ENCODE peak calls at places on chromosome 12, in six cellular contexts. One of them, this sample, is unnamed.

GRCh38 chr12:13183621-13184020 is 12.9 kb upstream of the EMP1 start:
- DNase-seq in psoas muscle: no peak
- DNase-seq in mammary epithelial cell: no peak
- DNase-seq in ovary: no peak
- DNase-seq in right lobe of liver: no peak
- DNase-seq in colonic mucosa: no peak
- DNase-seq in this sample: no peak

GRCh38 chr12:57063991-57064725 is 14.2 kb upstream of the MYO1A start:
- DNase-seq in psoas muscle: no peak
- DNase-seq in right lobe of liver: no peak
- DNase-seq in ovary: no peak
- DNase-seq in mammary epithelial cell: peak; percentile 21
- DNase-seq in colonic mucosa: no peak
- DNase-seq in this sample: no peak

GRCh38 chr12:98420403-98420800 is 95.0 kb upstream of the TMPO start:
- DNase-seq in mammary epithelial cell: no peak
- DNase-seq in colonic mucosa: no peak
- DNase-seq in right lobe of liver: no peak
- DNase-seq in psoas muscle: no peak
- DNase-seq in ovary: no peak
- DNase-seq in this sample: no peak

GRCh38 chr12:52540531-52540930 is 12.4 kb downstream of the KRT71 start:
- DNase-seq in mammary epithelial cell: no peak
- DNase-seq in right lobe of liver: no peak
- DNase-seq in psoas muscle: no peak
- DNase-seq in ovary: no peak
- DNase-seq in colonic mucosa: no peak
- DNase-seq in this sample: no peak

GRCh38 chr12:53193953-53194716 is 12.9 kb downstream of the ITGB7 start:
- DNase-seq in right lobe of liver: no peak
- DNase-seq in ovary: no peak
- DNase-seq in psoas muscle: no peak
- DNase-seq in mammary epithelial cell: no peak
- DNase-seq in colonic mucosa: no peak
- DNase-seq in this sample: no peak

GRCh38 chr12:62537544-62537943 is 70.9 kb downstream of the MON2 start:
- DNase-seq in colonic mucosa: no peak
- DNase-seq in mammary epithelial cell: peak; percentile 14
- DNase-seq in ovary: peak; percentile 53
- DNase-seq in right lobe of liver: no peak
- DNase-seq in psoas muscle: no peak
- DNase-seq in this sample: peak; percentile 67

GRCh38 chr12:80655751-80656150 is 51.7 kb upstream of the MYF6 start:
- DNase-seq in right lobe of liver: no peak
- DNase-seq in psoas muscle: no peak
- DNase-seq in colonic mucosa: no peak
- DNase-seq in mammary epithelial cell: no peak
- DNase-seq in ovary: no peak
- DNase-seq in this sample: no peak

GRCh38 chr12:56629459-56630179 is 507 bp downstream of the BAZ2A start:
- DNase-seq in colonic mucosa: peak; percentile 50
- DNase-seq in mammary epithelial cell: peak; percentile 12
- DNase-seq in right lobe of liver: peak; percentile 65
- DNase-seq in psoas muscle: peak; percentile 71
- DNase-seq in ovary: peak; percentile 53
- DNase-seq in this sample: no peak

GRCh38 chr12:90013409-90013808 is 304.8 kb upstream of the ATP2B1 start:
- DNase-seq in ovary: no peak
- DNase-seq in mammary epithelial cell: no peak
- DNase-seq in right lobe of liver: no peak
- DNase-seq in colonic mucosa: no peak
- DNase-seq in psoas muscle: no peak
- DNase-seq in this sample: no peak

GRCh38 chr12:22038734-22039133 is 7.3 kb upstream of the CMAS start:
- DNase-seq in psoas muscle: no peak
- DNase-seq in right lobe of liver: no peak
- DNase-seq in ovary: no peak
- DNase-seq in colonic mucosa: no peak
- DNase-seq in mammary epithelial cell: no peak
- DNase-seq in this sample: no peak

GRCh38 chr12:106205208-106206069 is 42.4 kb downstream of the CKAP4 start:
- DNase-seq in right lobe of liver: peak; percentile 83
- DNase-seq in ovary: no peak
- DNase-seq in colonic mucosa: no peak
- DNase-seq in mammary epithelial cell: peak; percentile 44
- DNase-seq in psoas muscle: peak; percentile 88
- DNase-seq in this sample: no peak

GRCh38 chr12:118061876-118062791 is 1.2 kb upstream of the WSB2 start:
- DNase-seq in mammary epithelial cell: peak; percentile 54
- DNase-seq in ovary: peak; percentile 48
- DNase-seq in psoas muscle: peak; percentile 53
- DNase-seq in right lobe of liver: peak; percentile 56
- DNase-seq in colonic mucosa: peak; percentile 65
- DNase-seq in this sample: peak; percentile 50

GRCh38 chr12:42769455-42769854 is 179.9 kb upstream of the PRICKLE1 start:
- DNase-seq in right lobe of liver: no peak
- DNase-seq in psoas muscle: no peak
- DNase-seq in colonic mucosa: no peak
- DNase-seq in mammary epithelial cell: no peak
- DNase-seq in ovary: no peak
- DNase-seq in this sample: no peak

GRCh38 chr12:75954076-75954475 is 77.5 kb downstream of the PHLDA1 start:
- DNase-seq in right lobe of liver: no peak
- DNase-seq in mammary epithelial cell: peak; percentile 95
- DNase-seq in ovary: no peak
- DNase-seq in psoas muscle: no peak
- DNase-seq in colonic mucosa: no peak
- DNase-seq in this sample: no peak

GRCh38 chr12:66144796-66145754 is 14.5 kb upstream of the LLPH start:
- DNase-seq in mammary epithelial cell: peak; percentile 55
- DNase-seq in psoas muscle: no peak
- DNase-seq in colonic mucosa: peak; percentile 75
- DNase-seq in ovary: peak; percentile 28
- DNase-seq in right lobe of liver: no peak
- DNase-seq in this sample: no peak

GRCh38 chr12:91833780-91834359 is 311.8 kb downstream of the BTG1 start:
- DNase-seq in ovary: no peak
- DNase-seq in right lobe of liver: no peak
- DNase-seq in mammary epithelial cell: no peak
- DNase-seq in colonic mucosa: no peak
- DNase-seq in psoas muscle: no peak
- DNase-seq in this sample: no peak

GRCh38 chr12:27305673-27306504 is 26.7 kb upstream of the BMAL2 start:
- DNase-seq in mammary epithelial cell: no peak
- DNase-seq in right lobe of liver: no peak
- DNase-seq in psoas muscle: no peak
- DNase-seq in colonic mucosa: no peak
- DNase-seq in ovary: no peak
- DNase-seq in this sample: no peak

GRCh38 chr12:127063339-127064090 is 1203.5 kb upstream of the TMEM132C start:
- DNase-seq in ovary: no peak
- DNase-seq in psoas muscle: no peak
- DNase-seq in colonic mucosa: no peak
- DNase-seq in right lobe of liver: no peak
- DNase-seq in mammary epithelial cell: no peak
- DNase-seq in this sample: no peak

GRCh38 chr12:10614056-10614370 is 604 bp upstream of the MAGOHB start:
- DNase-seq in mammary epithelial cell: no peak
- DNase-seq in psoas muscle: no peak
- DNase-seq in colonic mucosa: no peak
- DNase-seq in right lobe of liver: no peak
- DNase-seq in ovary: no peak
- DNase-seq in this sample: no peak

GRCh38 chr12:50101663-50102062 is 2.1 kb upstream of the GPD1 start:
- DNase-seq in mammary epithelial cell: peak; percentile 19
- DNase-seq in right lobe of liver: no peak
- DNase-seq in ovary: no peak
- DNase-seq in colonic mucosa: no peak
- DNase-seq in psoas muscle: no peak
- DNase-seq in this sample: no peak

GRCh38 chr12:96409734-96410133 is 9.5 kb upstream of the CDK17 start:
- DNase-seq in right lobe of liver: no peak
- DNase-seq in colonic mucosa: no peak
- DNase-seq in mammary epithelial cell: no peak
- DNase-seq in psoas muscle: no peak
- DNase-seq in ovary: no peak
- DNase-seq in this sample: no peak

GRCh38 chr12:130161261-130162231 is 718 bp upstream of the FZD10 start:
- DNase-seq in ovary: peak; percentile 47
- DNase-seq in mammary epithelial cell: no peak
- DNase-seq in colonic mucosa: peak; percentile 42
- DNase-seq in psoas muscle: no peak
- DNase-seq in right lobe of liver: no peak
- DNase-seq in this sample: peak; percentile 40

GRCh38 chr12:57614178-57614947 is 3.1 kb downstream of the ARHGEF25 start:
- DNase-seq in mammary epithelial cell: no peak
- DNase-seq in psoas muscle: peak; percentile 56
- DNase-seq in right lobe of liver: no peak
- DNase-seq in ovary: no peak
- DNase-seq in colonic mucosa: no peak
- DNase-seq in this sample: peak; percentile 72

GRCh38 chr12:110074089-110074488 is 25.8 kb upstream of the C12orf76 start:
- DNase-seq in mammary epithelial cell: no peak
- DNase-seq in right lobe of liver: no peak
- DNase-seq in colonic mucosa: no peak
- DNase-seq in ovary: no peak
- DNase-seq in psoas muscle: no peak
- DNase-seq in this sample: no peak

GRCh38 chr12:74349925-74350324 is 187.7 kb upstream of the ATXN7L3B start:
- DNase-seq in psoas muscle: no peak
- DNase-seq in right lobe of liver: no peak
- DNase-seq in ovary: no peak
- DNase-seq in colonic mucosa: no peak
- DNase-seq in mammary epithelial cell: no peak
- DNase-seq in this sample: no peak

GRCh38 chr12:3187846-3188755 is 110.9 kb downstream of the TSPAN9 start:
- DNase-seq in right lobe of liver: no peak
- DNase-seq in colonic mucosa: no peak
- DNase-seq in psoas muscle: peak; percentile 48
- DNase-seq in mammary epithelial cell: no peak
- DNase-seq in ovary: no peak
- DNase-seq in this sample: no peak

GRCh38 chr12:45208604-45209487 is 7.0 kb upstream of the ANO6 start:
- DNase-seq in colonic mucosa: no peak
- DNase-seq in psoas muscle: no peak
- DNase-seq in right lobe of liver: no peak
- DNase-seq in ovary: no peak
- DNase-seq in mammary epithelial cell: peak; percentile 25
- DNase-seq in this sample: no peak

GRCh38 chr12:116015525-116015924 is 262.0 kb downstream of the MED13L start:
- DNase-seq in psoas muscle: no peak
- DNase-seq in ovary: no peak
- DNase-seq in right lobe of liver: no peak
- DNase-seq in mammary epithelial cell: peak; percentile 31
- DNase-seq in colonic mucosa: no peak
- DNase-seq in this sample: no peak

DNA sequence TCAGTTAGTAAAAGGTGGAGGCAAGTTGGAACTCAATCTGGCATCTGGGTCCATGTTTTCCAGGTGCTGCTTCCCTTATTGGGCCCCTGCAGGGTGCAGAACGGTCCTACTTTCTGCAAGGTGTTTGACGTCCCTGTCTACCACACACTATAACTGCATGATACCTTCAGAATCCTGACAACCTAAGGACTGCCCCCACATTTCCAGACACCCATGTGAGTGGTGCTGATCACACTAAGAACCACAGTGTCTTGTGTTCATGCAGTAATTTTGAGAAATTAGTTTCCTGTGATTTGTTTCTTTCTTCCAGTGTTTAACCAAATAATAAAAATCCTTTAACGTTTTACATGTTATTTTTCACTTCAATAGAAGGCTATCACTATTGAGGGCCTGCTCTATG is 121.1 kb upstream of the MDM1 start:
- DNase-seq in right lobe of liver: no peak
- DNase-seq in ovary: no peak
- DNase-seq in colonic mucosa: no peak
- DNase-seq in mammary epithelial cell: no peak
- DNase-seq in psoas muscle: no peak
- DNase-seq in this sample: no peak
- H3K4me1 ChIP-seq in right lobe of liver: no peaks in the 10 kb centered on the region
- H3K4me1 ChIP-seq in ovary: peaks cover 8% of the 10 kb centered on the region
- H3K4me1 ChIP-seq in colonic mucosa: peaks cover 12% of the 10 kb centered on the region
- H3K4me1 ChIP-seq in mammary epithelial cell: peaks cover 3% of the 10 kb centered on the region
- H3K4me1 ChIP-seq in psoas muscle: peaks cover 27% of the 10 kb centered on the region
- H3K4me1 ChIP-seq in this sample: peaks cover 23% of the 10 kb centered on the region

GRCh38 chr12:82089369-82090121 is 268.6 kb downstream of the CCDC59 start:
- DNase-seq in psoas muscle: no peak
- DNase-seq in colonic mucosa: no peak
- DNase-seq in right lobe of liver: no peak
- DNase-seq in mammary epithelial cell: no peak
- DNase-seq in ovary: no peak
- DNase-seq in this sample: no peak

GRCh38 chr12:82090188-82090587 is 268.0 kb downstream of the CCDC59 start:
- DNase-seq in right lobe of liver: no peak
- DNase-seq in colonic mucosa: no peak
- DNase-seq in mammary epithelial cell: no peak
- DNase-seq in ovary: no peak
- DNase-seq in psoas muscle: no peak
- DNase-seq in this sample: no peak
- H3K9me3 ChIP-seq in right lobe of liver: no peaks in the 10 kb centered on the region
- H3K9me3 ChIP-seq in colonic mucosa: no peaks in the 10 kb centered on the region
- H3K9me3 ChIP-seq in mammary epithelial cell: no peaks in the 10 kb centered on the region
- H3K9me3 ChIP-seq in ovary: no peaks in the 10 kb centered on the region
- H3K9me3 ChIP-seq in psoas muscle: peaks cover under 1% of the 10 kb centered on the region
- H3K9me3 ChIP-seq in this sample: no peaks in the 10 kb centered on the region

DNA sequence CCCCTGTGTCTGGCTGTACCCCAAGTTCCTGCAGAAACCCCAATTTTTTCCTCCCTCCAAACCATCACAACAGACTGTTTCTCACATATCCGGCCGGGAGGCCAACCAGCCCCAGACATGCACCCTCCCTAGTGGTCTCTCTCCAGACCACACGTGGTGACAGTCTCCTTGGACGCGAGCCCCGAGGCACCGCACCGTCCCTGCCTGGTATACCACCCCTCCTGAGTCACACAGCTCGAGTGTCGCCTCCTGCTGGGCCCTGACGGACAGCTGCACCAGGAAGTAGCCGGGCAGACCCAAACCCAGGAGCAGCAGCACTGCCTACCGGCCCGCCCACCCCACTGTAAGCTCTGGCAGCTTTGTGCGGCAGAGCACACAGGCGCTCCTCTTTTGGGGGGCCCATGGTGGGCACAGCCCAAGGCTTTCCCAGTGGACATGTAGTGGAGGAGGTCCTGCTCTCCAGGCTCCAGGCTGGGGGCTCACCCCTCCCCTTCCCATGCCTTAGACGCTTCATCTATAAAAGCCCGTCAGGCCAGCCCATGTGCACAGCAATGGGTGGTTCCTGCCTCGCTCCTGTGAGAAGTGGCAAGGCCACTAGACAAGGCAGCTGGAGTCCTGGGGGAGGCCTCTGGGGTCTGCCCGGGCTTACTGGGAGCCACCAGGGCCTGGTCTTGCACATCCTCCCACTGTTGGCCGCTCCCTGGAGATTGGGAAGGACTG is 97.5 kb downstream of the RFLNA start:
- DNase-seq in ovary: peak; percentile 53
- DNase-seq in right lobe of liver: no peak
- DNase-seq in colonic mucosa: peak; percentile 43
- DNase-seq in psoas muscle: peak; percentile 87
- DNase-seq in mammary epithelial cell: no peak
- DNase-seq in this sample: peak; percentile 87
- TF ChIP-seq CTCF in ovary: no peak
- TF ChIP-seq CTCF in right lobe of liver: no peak
- TF ChIP-seq CTCF in colonic mucosa: no peak
- TF ChIP-seq CTCF in psoas muscle: no peak
- TF ChIP-seq CTCF in mammary epithelial cell: no peak
- TF ChIP-seq CTCF in this sample: no peak

GRCh38 chr12:6228535-6229223 is 28.5 kb downstream of the CD9 start:
- DNase-seq in ovary: no peak
- DNase-seq in mammary epithelial cell: no peak
- DNase-seq in colonic mucosa: peak; percentile 75
- DNase-seq in psoas muscle: peak; percentile 68
- DNase-seq in right lobe of liver: no peak
- DNase-seq in this sample: peak; percentile 51
- H3K4me1 ChIP-seq in ovary: peaks cover 3% of the 10 kb centered on the region
- H3K4me1 ChIP-seq in mammary epithelial cell: peaks cover 85% of the 10 kb centered on the region
- H3K4me1 ChIP-seq in colonic mucosa: peaks cover 84% of the 10 kb centered on the region
- H3K4me1 ChIP-seq in psoas muscle: peaks cover 94% of the 10 kb centered on the region
- H3K4me1 ChIP-seq in right lobe of liver: no peaks in the 10 kb centered on the region
- H3K4me1 ChIP-seq in this sample: peaks cover 100% of the 10 kb centered on the region

This sample was measured in tibial artery.